ENCODE peak calls at places on chromosomes 1 and 21, in four cellular contexts. I is neural progenitor cell, R is omental fat pad, S is GM12865. O is an unnamed sample.

GRCh38 chr1:74505133-74505532 is 7.3 kb downstream of the LRRC53 start:
- DNase-seq in S (no peak), R (no peak), I (peak; percentile 71), O (no peak)

GRCh38 chr1:24392982-24393645 is 20.5 kb downstream of the STPG1 start:
- DNase-seq in S (peak; percentile 69), I (no peak), R (no peak), O (no peak)

GRCh38 chr1:10513199-10513598 is 38.4 kb downstream of the PEX14 start:
- DNase-seq in S (peak; percentile 90), R (no peak), I (no peak), O (no peak)

GRCh38 chr1:30449003-30449402 is 274.4 kb downstream of the MATN1 start:
- DNase-seq in S (no peak), R (no peak), I (no peak), O (no peak)

GRCh38 chr1:224923726-224924125 is 5.7 kb upstream of the DNAH14 start:
- DNase-seq in S (no peak), I (no peak), R (no peak), O (no peak)

GRCh38 chr21:43270800-43271261 is 102.0 kb downstream of the CRYAA start:
- DNase-seq in S (no peak), I (no peak), R (no peak), O (no peak)

GRCh38 chr1:6265173-6265572 is 4.3 kb upstream of the GPR153 start:
- DNase-seq in S (no peak), R (no peak), I (no peak), O (no peak)

GRCh38 chr21:34986561-34987533 is 62.3 kb downstream of the RUNX1 start:
- DNase-seq in R (no peak), S (peak; percentile 84), I (peak; percentile 55), O (peak; percentile 87)

GRCh38 chr1:157584503-157584902 is 13.4 kb downstream of the FCRL4 start:
- DNase-seq in R (no peak), I (no peak), S (no peak), O (no peak)

GRCh38 chr1:19704247-19705113 is 39.8 kb downstream of the HTR6 start:
- DNase-seq in I (peak; percentile 84), R (peak; percentile 54), S (peak; percentile 78), O (peak; percentile 52)

GRCh38 chr1:169363046-169363756 is 4.4 kb downstream of the NME7 start:
- DNase-seq in R (no peak), I (no peak), S (peak; percentile 52), O (peak; percentile 69)

GRCh38 chr1:19450811-19451564 is 34.4 kb downstream of the CAPZB start:
- DNase-seq in I (no peak), R (no peak), S (no peak), O (no peak)

GRCh38 chr1:183590225-183591191 is at the start of gene NCF2:
- DNase-seq in S (peak; percentile 96), R (no peak), I (no peak), O (peak; percentile 94)

GRCh38 chr1:22778842-22779520 is 68.3 kb downstream of the EPHB2 start:
- DNase-seq in S (no peak), R (no peak), I (peak; percentile 48), O (no peak)

GRCh38 chr1:242522304-242522945 is 2.1 kb downstream of the PLD5 start:
- DNase-seq in R (no peak), S (no peak), I (no peak), O (no peak)

GRCh38 chr1:1399870-1400575 is 888 bp upstream of the CCNL2 start:
- DNase-seq in S (peak; percentile 57), R (no peak), I (peak; percentile 47), O (peak; percentile 55)

GRCh38 chr21:31781737-31782136 is 49.8 kb upstream of the SCAF4 start:
- DNase-seq in R (no peak), I (no peak), S (no peak), O (no peak)

GRCh38 chr1:158371188-158371953 is 17.7 kb downstream of the CD1E start:
- DNase-seq in R (no peak), I (no peak), S (peak; percentile 50), O (no peak)

GRCh38 chr1:10421637-10422036 is 8.6 kb upstream of the CENPS start:
- DNase-seq in S (no peak), I (no peak), R (no peak), O (no peak)

GRCh38 chr1:198559362-198559761 is 18.9 kb upstream of the ATP6V1G3 start:
- DNase-seq in I (no peak), R (no peak), S (no peak), O (no peak)

GRCh38 chr1:157357111-157357510 is 195.2 kb downstream of the FCRL5 start:
- DNase-seq in I (no peak), S (no peak), R (no peak), O (no peak)

GRCh38 chr1:42931108-42931539 is 27.5 kb downstream of the SLC2A1 start:
- DNase-seq in R (no peak), I (peak; percentile 67), S (peak; percentile 88), O (peak; percentile 89)

GRCh38 chr1:203682401-203683383 is 56.1 kb downstream of the ATP2B4 start:
- DNase-seq in R (no peak), I (no peak), S (peak; percentile 79), O (peak; percentile 17)

GRCh38 chr1:10539411-10540043 is 64.8 kb downstream of the PEX14 start:
- DNase-seq in R (no peak), S (no peak), I (no peak), O (no peak)

GRCh38 chr1:3999941-4000735 is 100.1 kb upstream of the C1orf174 start:
- DNase-seq in R (no peak), I (no peak), S (no peak), O (peak; percentile 6)

GRCh38 chr1:237482777-237483176 is 407.9 kb downstream of the ZP4 start:
- DNase-seq in I (no peak), S (no peak), R (no peak), O (no peak)

GRCh38 chr1:79362470-79362869 is 355.9 kb upstream of the ADGRL4 start:
- DNase-seq in R (no peak), S (no peak), I (no peak), O (no peak)
- TF ChIP-seq CTCF in R (no peak), S (no peak), I (peak; percentile 23), O (no peak)

DNA sequence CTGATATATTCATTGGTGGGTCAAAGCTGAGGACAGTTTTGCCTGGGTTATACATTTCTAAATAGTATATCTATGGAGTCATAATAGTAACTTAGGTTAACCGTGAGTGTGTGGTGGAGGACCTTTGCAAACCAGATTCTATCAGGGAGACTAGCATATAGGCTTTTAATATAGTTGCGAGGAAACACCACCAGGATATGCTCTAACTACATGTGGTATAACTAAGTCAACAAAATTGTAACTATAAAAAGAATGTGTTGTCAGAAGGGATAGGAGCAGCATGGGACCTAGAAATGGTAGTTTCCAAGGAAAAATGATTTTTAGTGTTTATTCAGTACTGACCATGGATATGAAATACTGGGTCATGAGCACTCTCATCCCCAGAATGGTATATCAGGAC is 338.1 kb downstream of the TGFB2 start:
- DNase-seq in I (no peak), R (no peak), S (no peak), O (no peak)
- TF ChIP-seq CTCF in I (no peak), R (no peak), S (no peak), O (no peak)

GRCh38 chr21:15272171-15272570 is 207.4 kb upstream of the NRIP1 start:
- DNase-seq in R (no peak), S (no peak), I (no peak), O (no peak)
- TF ChIP-seq CTCF in R (no peak), S (no peak), I (no peak), O (no peak)

GRCh38 chr1:26851106-26851684 is 11.8 kb upstream of the SFN start:
- DNase-seq in S (no peak), R (no peak), I (no peak), O (no peak)
- TF ChIP-seq CTCF in S (no peak), R (no peak), I (no peak), O (peak; percentile 14)

DNA sequence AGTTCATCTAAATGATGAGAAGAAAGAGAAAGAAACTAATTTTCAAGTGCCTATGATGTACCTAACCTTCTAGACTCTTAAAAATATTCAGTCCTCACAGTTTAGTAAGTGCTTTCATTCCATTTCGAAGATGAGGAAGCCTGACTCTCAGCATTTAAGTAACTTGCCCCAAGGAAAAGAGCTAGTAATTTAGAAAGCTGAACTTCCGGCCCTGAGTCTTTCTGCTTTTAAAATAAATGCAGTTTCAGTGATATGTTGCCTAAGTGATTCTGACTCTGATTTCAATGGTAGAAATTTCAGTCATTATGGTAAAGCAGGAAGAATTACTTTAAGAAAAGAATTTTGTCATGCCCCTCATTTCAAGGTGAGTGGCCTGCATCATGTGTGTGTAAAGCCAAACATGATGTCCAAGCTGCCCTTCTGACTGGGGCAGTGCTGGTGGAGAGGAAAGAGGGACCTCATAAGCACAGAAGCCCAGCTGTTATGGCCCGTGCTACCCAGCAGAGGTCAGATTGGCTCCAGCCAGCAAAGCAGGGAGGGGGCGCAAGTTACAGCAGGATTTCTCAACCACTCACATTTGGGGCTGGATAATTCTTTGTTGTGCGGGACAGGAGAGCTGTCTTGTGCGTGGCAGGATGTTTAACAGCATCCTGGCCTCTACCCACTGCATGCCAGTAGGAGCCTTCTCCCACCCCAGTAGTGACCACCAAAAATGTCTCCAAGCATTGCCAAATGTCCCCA is 10.7 kb downstream of the ATP1A4 start:
- DNase-seq in I (peak; percentile 80), S (peak; percentile 53), R (no peak), O (peak; percentile 76)
- TF ChIP-seq CTCF in I (peak; percentile 73), S (peak; percentile 52), R (no peak), O (peak; percentile 63)

DNA sequence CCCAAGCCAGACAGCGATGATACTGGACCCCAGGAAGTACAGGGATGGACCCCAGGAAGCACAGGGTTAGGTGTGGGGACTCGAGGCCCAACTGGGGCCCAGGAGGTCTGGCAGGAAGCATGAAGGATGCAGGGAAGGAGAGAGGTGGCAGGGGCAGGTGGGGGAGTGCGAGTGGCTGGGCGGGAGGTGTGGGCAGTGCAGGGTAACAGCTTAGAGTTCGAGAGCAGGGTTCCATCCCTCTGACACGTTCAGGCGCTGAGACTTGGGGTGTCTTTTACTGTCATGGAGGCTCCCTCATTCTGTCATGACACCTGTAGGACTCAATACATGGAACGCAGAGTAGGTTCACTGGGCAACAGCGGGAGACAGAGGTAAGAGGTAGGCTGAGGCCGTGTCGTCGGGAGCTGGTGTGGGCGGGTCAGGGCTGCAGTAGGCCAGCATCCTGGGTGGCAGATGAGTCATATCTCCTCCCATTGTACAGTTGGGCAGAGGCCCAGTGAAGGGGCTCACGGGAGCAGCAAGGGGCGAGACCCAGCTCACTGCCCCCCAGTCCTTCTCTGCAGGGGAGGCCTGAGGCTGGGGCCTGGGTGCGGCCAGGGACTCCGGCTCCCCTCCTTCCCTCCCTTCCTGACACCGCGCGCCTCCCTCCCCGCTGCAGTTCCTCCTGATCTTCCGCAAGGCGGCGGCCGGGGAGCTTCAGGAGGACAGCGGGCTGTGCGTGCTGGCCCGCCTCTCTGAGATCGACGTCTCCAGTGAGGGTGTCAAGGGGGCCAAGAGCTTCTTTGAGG is 11.6 kb upstream of the CTRC start:
- DNase-seq in S (no peak), I (no peak), R (no peak), O (peak; percentile 73)
- TF ChIP-seq CTCF in S (no peak), I (no peak), R (no peak), O (no peak)

GRCh38 chr1:34884961-34885360 is 25.4 kb upstream of the SMIM12 start:
- DNase-seq in S (no peak), R (no peak), I (peak; percentile 21), O (no peak)
- TF ChIP-seq CTCF in S (no peak), R (no peak), I (peak; percentile 27), O (no peak)

GRCh38 chr1:153509729-153510354 is 25.9 kb downstream of the S100A6 start:
- DNase-seq in R (peak; percentile 32), I (peak; percentile 60), S (peak; percentile 59), O (peak; percentile 76)
- TF ChIP-seq CTCF in R (no peak), I (peak; percentile 62), S (peak; percentile 79), O (peak; percentile 90)